ENCODE peak calls at places on chromosome 16, in ten cellular contexts. B is effector memory CD4-positive, alpha-beta T cell; Y is left lung; P is stomach; X is IMR-90; J is right cardiac atrium; W is esophagus muscularis mucosa; L is breast epithelium; G is CD4-positive, alpha-beta memory T cell; C is HCT116. S is an unnamed sample.

GRCh38 chr16:85566502-85567100 is 46.5 kb upstream of the GSE1 start:
- DNase-seq in B (no peak), Y (no peak), P (no peak), X (no peak), J (no peak), W (no peak), L (no peak), G (no peak), C (no peak), S (peak; percentile 98)

GRCh38 chr16:68372806-68373205 is 62.0 kb downstream of the PRMT7 start:
- DNase-seq in B (no peak), Y (no peak), P (no peak), X (no peak), J (no peak), W (no peak), L (no peak), G (no peak), C (no peak), S (no peak)

GRCh38 chr16:51434567-51435198 is 283.6 kb upstream of the SALL1 start:
- DNase-seq in B (no peak), Y (no peak), P (no peak), X (no peak), J (no peak), W (no peak), L (no peak), G (no peak), C (no peak), S (no peak)

GRCh38 chr16:80559369-80559768 is 18.6 kb downstream of the DYNLRB2 start:
- DNase-seq in B (no peak), Y (no peak), P (no peak), X (no peak), J (no peak), W (no peak), L (no peak), G (no peak), C (no peak), S (no peak)

GRCh38 chr16:86925067-86925791 is 346.9 kb downstream of the FOXL1 start:
- DNase-seq in B (no peak), Y (no peak), P (no peak), X (peak; percentile 91), J (no peak), W (no peak), L (no peak), G (no peak), C (no peak), S (peak; percentile 46)

GRCh38 chr16:3283525-3284447 is 495 bp downstream of the ZNF263 start:
- DNase-seq in B (no peak), Y (peak; percentile 42), P (no peak), X (no peak), J (peak; percentile 73), W (no peak), L (no peak), G (no peak), C (no peak), S (no peak)

GRCh38 chr16:87570938-87571867 is 31.1 kb upstream of the JPH3 start:
- DNase-seq in B (no peak), Y (no peak), P (peak; percentile 81), X (peak; percentile 53), J (peak; percentile 90), W (no peak), L (no peak), G (no peak), C (peak; percentile 42), S (peak; percentile 66)

GRCh38 chr16:66207139-66207863 is 159.2 kb upstream of the CDH5 start:
- DNase-seq in B (no peak), Y (no peak), P (no peak), X (no peak), J (no peak), W (peak; percentile 87), L (peak; percentile 25), G (no peak), C (no peak), S (no peak)

GRCh38 chr16:89300311-89300975 is 82.9 kb downstream of the ZNF778 start:
- DNase-seq in B (no peak), Y (no peak), P (peak; percentile 82), X (peak; percentile 65), J (peak; percentile 75), W (no peak), L (no peak), G (no peak), C (no peak), S (no peak)

GRCh38 chr16:89297870-89298545 is 80.5 kb downstream of the ZNF778 start:
- DNase-seq in B (no peak), Y (no peak), P (no peak), X (no peak), J (peak; percentile 35), W (no peak), L (no peak), G (no peak), C (no peak), S (no peak)

GRCh38 chr16:89300976-89301360 is 83.5 kb downstream of the ZNF778 start:
- DNase-seq in B (no peak), Y (no peak), P (no peak), X (no peak), J (peak; percentile 59), W (no peak), L (no peak), G (no peak), C (no peak), S (no peak)

GRCh38 chr16:89297156-89297869 is 79.8 kb downstream of the ZNF778 start:
- DNase-seq in B (no peak), Y (no peak), P (no peak), X (no peak), J (peak; percentile 49), W (no peak), L (no peak), G (no peak), C (no peak), S (no peak)

DNA sequence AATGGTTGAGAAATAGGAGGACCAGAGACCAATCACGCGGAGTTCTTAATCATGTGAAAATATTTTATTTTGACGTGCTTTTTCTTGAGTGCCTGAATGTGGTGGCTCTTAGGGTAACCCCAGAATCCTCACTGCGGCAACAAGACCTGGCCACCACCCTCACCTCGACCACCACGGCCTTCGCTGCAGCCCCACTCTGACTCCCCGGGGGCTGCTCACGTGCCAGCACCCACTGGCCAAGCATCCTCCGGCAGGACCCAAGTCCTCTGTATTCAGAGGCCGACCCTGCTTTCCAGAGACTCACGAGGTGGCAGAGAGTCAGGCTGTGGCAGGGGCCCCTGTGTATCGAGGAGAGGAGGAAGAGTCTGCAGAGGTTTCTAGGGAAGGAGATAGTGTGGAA is 81.3 kb downstream of the ZNF778 start:
- DNase-seq in B (no peak), Y (no peak), P (no peak), X (no peak), J (peak; percentile 56), W (no peak), L (no peak), G (no peak), C (no peak), S (no peak)
- H3K4me1 ChIP-seq in B (peaks cover 25% of the 10 kb centered on the region), Y (peaks cover 80% of the 10 kb centered on the region), P (peaks cover 45% of the 10 kb centered on the region), X (peaks cover 25% of the 10 kb centered on the region), J (peaks cover 14% of the 10 kb centered on the region), W (peaks cover 88% of the 10 kb centered on the region), L (no peaks in the 10 kb centered on the region), G (peaks cover 39% of the 10 kb centered on the region), C (no peaks in the 10 kb centered on the region), S (peaks cover 57% of the 10 kb centered on the region)

GRCh38 chr16:81632392-81633146 is 146.5 kb upstream of the PLCG2 start:
- DNase-seq in B (peak; percentile 57), Y (peak; percentile 75), P (peak; percentile 49), X (peak; percentile 94), J (no peak), W (no peak), L (peak; percentile 70), G (peak; percentile 80), C (peak; percentile 93), S (peak; percentile 74)
- H3K4me1 ChIP-seq in B (peaks cover 19% of the 10 kb centered on the region), Y (peaks cover 67% of the 10 kb centered on the region), P (peaks cover 10% of the 10 kb centered on the region), X (peaks cover 23% of the 10 kb centered on the region), J (no peaks in the 10 kb centered on the region), W (peaks cover 14% of the 10 kb centered on the region), L (no peaks in the 10 kb centered on the region), G (peaks cover 36% of the 10 kb centered on the region), C (peaks cover 27% of the 10 kb centered on the region), S (peaks cover 71% of the 10 kb centered on the region)

GRCh38 chr16:75239463-75240122 is 11.8 kb downstream of the BCAR1 start:
- DNase-seq in B (no peak), Y (no peak), P (no peak), X (no peak), J (peak; percentile 49), W (no peak), L (no peak), G (no peak), C (no peak), S (no peak)

GRCh38 chr16:75238853-75239371 is 12.5 kb downstream of the BCAR1 start:
- DNase-seq in B (no peak), Y (no peak), P (no peak), X (no peak), J (no peak), W (no peak), L (no peak), G (no peak), C (no peak), S (no peak)

GRCh38 chr16:75241955-75242354 is 9.5 kb downstream of the BCAR1 start:
- DNase-seq in B (no peak), Y (no peak), P (no peak), X (no peak), J (peak; percentile 66), W (no peak), L (no peak), G (no peak), C (no peak), S (no peak)

GRCh38 chr16:75243667-75244224 is 7.7 kb downstream of the BCAR1 start:
- DNase-seq in B (no peak), Y (no peak), P (no peak), X (no peak), J (peak; percentile 68), W (no peak), L (no peak), G (no peak), C (no peak), S (no peak)

DNA sequence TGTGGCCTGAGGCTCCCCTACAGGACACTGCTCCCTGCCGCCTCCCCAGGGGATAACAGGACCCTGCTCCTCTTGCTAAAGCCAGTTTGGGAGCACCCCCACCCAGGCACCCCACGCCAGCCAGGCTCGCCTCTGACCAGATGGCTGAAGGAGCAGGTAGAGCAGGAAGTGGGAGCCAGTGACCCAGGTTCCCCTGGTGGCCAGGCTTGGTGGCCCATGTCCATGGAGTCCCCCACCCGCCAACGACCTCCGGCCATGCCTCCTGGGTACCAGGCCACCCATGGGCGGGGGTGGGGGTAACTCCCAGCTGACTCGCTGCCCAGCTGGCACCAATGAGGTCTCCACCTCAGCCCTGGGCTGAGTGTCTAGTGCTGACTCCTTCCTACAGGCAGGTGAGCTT is 10.0 kb downstream of the BCAR1 start:
- DNase-seq in B (no peak), Y (no peak), P (no peak), X (no peak), J (peak; percentile 62), W (no peak), L (no peak), G (no peak), C (no peak), S (no peak)
- H3K4me1 ChIP-seq in B (no peaks in the 10 kb centered on the region), Y (peaks cover 57% of the 10 kb centered on the region), P (peaks cover 64% of the 10 kb centered on the region), X (peaks cover 47% of the 10 kb centered on the region), J (peaks cover 24% of the 10 kb centered on the region), W (peaks cover 70% of the 10 kb centered on the region), L (peaks cover 44% of the 10 kb centered on the region), G (no peaks in the 10 kb centered on the region), C (peaks cover 49% of the 10 kb centered on the region), S (peaks cover 72% of the 10 kb centered on the region)

DNA sequence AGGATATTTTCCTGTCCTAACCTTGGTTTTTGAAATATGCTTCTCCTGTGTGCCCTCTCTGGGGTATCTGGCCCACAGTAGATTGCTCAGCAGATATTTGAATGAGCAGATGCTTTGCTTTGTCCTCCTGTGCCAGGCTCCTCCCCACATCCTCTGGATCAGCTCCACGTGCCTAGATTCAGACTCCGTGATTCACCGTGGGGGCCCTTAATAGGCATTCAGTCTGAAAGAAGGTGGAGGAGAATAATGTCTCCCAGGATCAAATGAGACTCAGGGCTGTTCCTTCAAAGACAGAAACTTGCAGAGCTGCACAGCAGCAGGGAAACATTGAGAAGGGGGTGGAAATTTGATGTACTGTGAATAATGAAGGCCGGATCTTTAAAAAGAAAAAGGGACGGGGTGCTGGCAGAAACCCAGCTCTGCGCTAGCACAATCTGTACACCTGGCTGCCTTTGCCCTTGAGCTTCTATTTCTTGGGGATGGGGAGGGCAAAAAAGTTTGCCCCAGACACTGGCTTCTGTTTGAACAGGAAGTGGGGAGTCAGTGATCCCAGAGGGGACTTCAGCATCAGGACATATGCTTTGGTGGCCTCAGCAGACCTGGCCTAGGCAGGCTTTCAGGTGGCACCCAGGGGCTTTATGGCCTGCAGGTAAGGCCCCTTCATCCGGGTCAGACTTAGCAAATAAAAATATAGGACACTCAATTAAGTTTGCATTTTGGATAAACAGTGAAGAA is 15.9 kb upstream of the SLC12A3 start:
- DNase-seq in B (no peak), Y (no peak), P (no peak), X (peak; percentile 78), J (no peak), W (no peak), L (no peak), G (no peak), C (no peak), S (no peak)
- H3K4me1 ChIP-seq in B (no peaks in the 10 kb centered on the region), Y (peaks cover 28% of the 10 kb centered on the region), P (no peaks in the 10 kb centered on the region), X (peaks cover 33% of the 10 kb centered on the region), J (peaks cover 4% of the 10 kb centered on the region), W (peaks cover 14% of the 10 kb centered on the region), L (no peaks in the 10 kb centered on the region), G (peaks cover 11% of the 10 kb centered on the region), C (peaks cover 22% of the 10 kb centered on the region), S (no peaks in the 10 kb centered on the region)